ENCODE peak calls at places on chromosomes 4 and X, in ten cellular contexts. Z, H, T, U, P, F, B, W, S and A are unnamed samples.

GRCh38 chr4:40214038-40214437 is 17.2 kb downstream of the RHOH start:
- DNase-seq in Z (no peak), H (peak), T (no peak), U (no peak), P (no peak), F (no peak), B (no peak), W (no peak), S (no peak), A (peak)

GRCh38 chr4:164350086-164350485 is 403.8 kb upstream of the SMIM31 start:
- DNase-seq in Z (no peak), H (no peak), T (no peak), U (no peak), P (no peak), F (no peak), B (no peak), W (no peak), S (no peak), A (no peak)

GRCh38 chr4:1086011-1086410 is 27.4 kb downstream of the RNF212 start:
- DNase-seq in Z (no peak), H (no peak), T (no peak), U (no peak), P (no peak), F (no peak), B (no peak), W (no peak), S (no peak), A (no peak)

GRCh38 chr4:73729534-73730165 is 10.7 kb upstream of the CXCL8 start:
- DNase-seq in Z (peak), H (no peak), T (peak), U (peak), P (peak), F (peak), B (peak), W (peak), S (no peak), A (peak)

GRCh38 chr4:125994024-125994423 is 679.3 kb downstream of the FAT4 start:
- DNase-seq in Z (peak), H (no peak), T (no peak), U (no peak), P (peak), F (no peak), B (no peak), W (no peak), S (no peak), A (no peak)

GRCh38 chrX:19678941-19679340 is 163.6 kb upstream of the MAP3K15 start:
- DNase-seq in Z (no peak), H (no peak), T (no peak), U (no peak), P (no peak), F (no peak), B (no peak), W (no peak), S (no peak), A (no peak)

GRCh38 chrX:119325456-119325855 is 73.7 kb upstream of the SLC25A43 start:
- DNase-seq in Z (peak), H (no peak), T (no peak), U (peak), P (peak), F (no peak), B (no peak), W (no peak), S (no peak), A (no peak)

GRCh38 chr4:122836941-122837340 is 10.3 kb downstream of the FGF2 start:
- DNase-seq in Z (no peak), H (no peak), T (no peak), U (no peak), P (no peak), F (no peak), B (no peak), W (no peak), S (no peak), A (no peak)

GRCh38 chr4:91681544-91681943 is 622.2 kb upstream of the GRID2 start:
- DNase-seq in Z (no peak), H (no peak), T (no peak), U (no peak), P (no peak), F (no peak), B (no peak), W (no peak), S (no peak), A (no peak)

GRCh38 chr4:25377572-25377882 is 464 bp downstream of the ANAPC4 start:
- DNase-seq in Z (peak), H (no peak), T (no peak), U (no peak), P (no peak), F (no peak), B (peak), W (no peak), S (peak), A (no peak)

GRCh38 chrX:153153516-153153915 is 25.6 kb upstream of the MAGEA1 start:
- DNase-seq in Z (no peak), H (no peak), T (no peak), U (no peak), P (no peak), F (no peak), B (no peak), W (no peak), S (no peak), A (no peak)

GRCh38 chrX:112877771-112878173 is 37.1 kb upstream of the AMOT start:
- DNase-seq in Z (no peak), H (no peak), T (no peak), U (no peak), P (no peak), F (no peak), B (no peak), W (no peak), S (no peak), A (no peak)

GRCh38 chrX:106987488-106987887 is 12.5 kb downstream of the MORC4 start:
- DNase-seq in Z (no peak), H (no peak), T (no peak), U (no peak), P (no peak), F (no peak), B (no peak), W (no peak), S (no peak), A (no peak)

GRCh38 chr4:180840142-180840541 is 1403.1 kb upstream of the TENM3 start:
- DNase-seq in Z (no peak), H (no peak), T (no peak), U (no peak), P (no peak), F (no peak), B (no peak), W (no peak), S (no peak), A (no peak)

GRCh38 chrX:47815901-47816845 is 20.5 kb upstream of the ZNF81 start:
- DNase-seq in Z (peak), H (no peak), T (no peak), U (no peak), P (no peak), F (no peak), B (no peak), W (no peak), S (no peak), A (no peak)

GRCh38 chr4:110417151-110417550 is 58.8 kb upstream of the ENPEP start:
- DNase-seq in Z (no peak), H (no peak), T (no peak), U (no peak), P (no peak), F (no peak), B (no peak), W (no peak), S (no peak), A (no peak)

GRCh38 chr4:151471728-151472127 is 62.8 kb downstream of the FHIP1A start:
- DNase-seq in Z (no peak), H (no peak), T (no peak), U (no peak), P (no peak), F (no peak), B (no peak), W (no peak), S (no peak), A (no peak)